ENCODE peak calls at places on chromosomes 7 and 10, in six cellular contexts. N is left ventricle myocardium inferior, Y is cardiac muscle cell, Z is upper lobe of right lung, U is heart right ventricle, P is sigmoid colon. H is an unnamed sample. For H3K4me1, the result is how much of the 10 kb centered on the place peaks cover.

GRCh38 chr10:42961156-42961589 is 115.7 kb upstream of the RET start:
- DNase-seq in P (peak), U (peak), Z (peak), N (peak), Y (no peak), H (no peak)

GRCh38 chr7:151877911-151878835 is 1.3 kb upstream of the PRKAG2 start:
- DNase-seq in N (no peak), U (no peak), Y (no peak), Z (no peak), P (no peak), H (no peak)

GRCh38 chr7:87312215-87312865 is 33.1 kb upstream of the CROT start:
- DNase-seq in N (no peak), P (no peak), U (peak), Y (peak), Z (no peak), H (peak)

GRCh38 chr10:50846753-50847152 is 38.7 kb downstream of the A1CF start:
- DNase-seq in U (no peak), Z (no peak), N (no peak), P (no peak), Y (no peak), H (no peak)

GRCh38 chr7:41679566-41679965 is 23.3 kb downstream of the INHBA start:
- DNase-seq in Z (no peak), Y (no peak), U (no peak), P (no peak), N (no peak), H (no peak)

GRCh38 chr10:61404771-61405170 is 48.4 kb downstream of the TMEM26 start:
- DNase-seq in N (no peak), Y (no peak), U (no peak), P (no peak), Z (no peak), H (peak)

GRCh38 chr7:11548532-11548931 is 283.5 kb downstream of the THSD7A start:
- DNase-seq in U (no peak), N (no peak), P (no peak), Z (no peak), Y (no peak), H (no peak)

GRCh38 chr7:74479961-74480829 is 26.5 kb downstream of the GTF2IRD1 start:
- DNase-seq in P (peak), U (peak), Z (peak), N (peak), Y (peak), H (no peak)

GRCh38 chr10:31770307-31770902 is 158.2 kb downstream of the ARHGAP12 start:
- DNase-seq in N (no peak), U (no peak), Y (peak), P (no peak), Z (peak), H (peak)

GRCh38 chr7:79452495-79453265 is 787 bp downstream of the MAGI2 start:
- DNase-seq in P (peak), U (peak), Y (peak), Z (peak), N (peak), H (no peak)

GRCh38 chr10:4183761-4184261 is 398.8 kb upstream of the KLF6 start:
- DNase-seq in Z (no peak), Y (no peak), P (no peak), N (no peak), U (no peak), H (no peak)

GRCh38 chr7:68321776-68322496 is 1276.3 kb upstream of the AUTS2 start:
- DNase-seq in P (no peak), U (peak), Z (no peak), N (no peak), Y (no peak), H (no peak)

GRCh38 chr10:93062499-93063216 is 2.1 kb downstream of the CYP26C1 start:
- DNase-seq in N (no peak), P (no peak), Z (peak), U (no peak), Y (peak), H (peak)

GRCh38 chr7:158614695-158615094 is 27.1 kb upstream of the PTPRN2 start:
- DNase-seq in Z (no peak), N (no peak), P (no peak), Y (no peak), U (no peak), H (no peak)

GRCh38 chr7:44581426-44581906 is 565 bp downstream of the TMED4 start:
- DNase-seq in Y (no peak), N (no peak), Z (no peak), U (peak), P (peak), H (no peak)

GRCh38 chr7:53642361-53642760 is 606.9 kb downstream of the POM121L12 start:
- DNase-seq in Y (no peak), N (no peak), P (no peak), U (no peak), Z (no peak), H (no peak)

GRCh38 chr7:98687331-98687863 is 70.3 kb downstream of the NPTX2 start:
- DNase-seq in N (no peak), Y (no peak), Z (no peak), P (no peak), U (no peak), H (no peak)

GRCh38 chr7:43647772-43648643 is 65.1 kb downstream of the STK17A start:
- DNase-seq in Y (no peak), Z (peak), N (peak), P (peak), U (peak), H (peak)

GRCh38 chr7:74371381-74372059 is 82.2 kb upstream of the GTF2IRD1 start:
- DNase-seq in P (no peak), N (no peak), Y (peak), U (no peak), Z (no peak), H (peak)

GRCh38 chr10:71964669-71965515 is 697 bp downstream of the CHST3 start:
- DNase-seq in Z (no peak), Y (peak), N (peak), U (peak), P (peak), H (peak)

GRCh38 chr10:6321880-6322279 is 119.1 kb downstream of the PFKFB3 start:
- DNase-seq in N (no peak), Y (no peak), Z (no peak), U (no peak), P (no peak), H (no peak)

GRCh38 chr7:153452661-153453060 is 599.5 kb upstream of the DPP6 start:
- DNase-seq in N (no peak), Y (no peak), U (no peak), Z (no peak), P (no peak), H (no peak)

DNA sequence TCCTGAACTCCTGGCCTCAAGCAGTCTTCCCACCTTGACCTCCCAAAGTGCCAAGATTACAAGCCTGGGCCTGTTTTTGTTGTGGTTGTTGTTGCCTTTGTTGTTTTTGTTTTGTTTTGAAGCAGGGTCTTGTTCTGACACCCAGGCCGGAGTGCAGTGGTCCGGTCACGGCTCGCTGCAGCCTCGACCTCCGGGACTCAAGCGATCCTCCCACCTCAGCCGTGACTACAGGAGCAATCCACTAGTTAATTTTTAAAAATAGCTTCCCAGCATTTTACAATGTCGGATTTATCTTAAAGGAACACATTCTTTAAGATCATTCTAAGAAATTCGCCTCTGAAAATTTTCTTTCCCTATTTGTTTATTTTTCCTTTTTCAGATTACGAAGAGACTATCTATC is 27.7 kb upstream of the AP5Z1 start:
- DNase-seq in U (no peak), Y (no peak), Z (no peak), P (no peak), N (no peak), H (no peak)
- H3K4me1 ChIP-seq in U (half or more), Y (under half), Z (under half), P (under half), N (half or more), H (under half)

GRCh38 chr10:120634629-120635028 is 177.6 kb downstream of the PLPP4 start:
- DNase-seq in Z (no peak), P (no peak), Y (peak), N (no peak), U (no peak), H (peak)
- TF ChIP-seq CTCF in Z (no peak), P (no peak), Y (no peak), N (no peak), U (no peak), H (peak)

DNA sequence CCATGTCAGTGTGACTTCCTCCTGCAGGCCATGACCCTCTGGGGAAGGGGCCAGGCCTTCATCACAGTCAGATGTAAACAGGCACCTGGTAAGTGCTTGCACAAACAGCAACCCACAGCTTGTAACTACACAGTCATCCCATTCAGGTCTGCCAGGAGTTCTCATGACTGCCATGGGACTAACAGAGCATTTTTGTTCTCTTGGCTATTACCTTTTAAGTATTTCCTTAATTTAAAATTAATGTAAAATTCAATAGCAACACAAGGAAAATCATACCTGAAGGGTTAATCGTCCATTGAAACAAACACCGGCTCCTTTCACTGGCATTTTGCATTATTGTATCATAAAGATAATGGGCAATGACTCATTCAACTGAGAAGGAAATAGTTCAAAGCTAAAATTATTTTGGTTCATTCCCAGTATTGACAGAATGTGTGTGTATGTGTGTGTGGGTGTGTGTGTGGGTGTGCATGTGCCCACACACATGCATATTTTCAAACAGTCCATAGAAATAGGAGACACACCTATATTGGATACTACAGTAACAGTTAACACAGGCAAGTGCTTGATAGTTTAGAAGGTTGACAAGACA is 307.9 kb downstream of the WDR11 start:
- DNase-seq in P (no peak), Y (no peak), U (no peak), N (no peak), Z (no peak), H (no peak)
- H3K27ac ChIP-seq in P (no peak), Y (no peak), U (no peak), N (no peak), Z (no peak), H (no peak)

DNA sequence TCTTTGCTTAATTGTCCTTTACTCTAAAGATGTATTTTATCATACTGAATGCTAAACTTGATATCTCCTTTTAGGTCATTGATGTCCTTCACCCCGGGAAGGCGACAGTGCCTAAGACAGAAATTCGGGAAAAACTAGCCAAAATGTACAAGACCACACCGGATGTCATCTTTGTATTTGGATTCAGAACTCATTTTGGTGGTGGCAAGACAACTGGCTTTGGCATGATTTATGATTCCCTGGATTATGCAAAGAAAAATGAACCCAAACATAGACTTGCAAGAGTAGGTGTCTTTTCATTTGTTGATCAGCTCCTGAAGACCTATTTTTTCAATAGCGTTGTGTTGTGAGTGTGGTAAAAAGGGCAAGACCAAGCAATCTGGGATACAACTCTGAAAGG is 1.8 kb downstream of the RPS24 start:
- DNase-seq in Z (no peak), P (no peak), N (no peak), Y (no peak), U (no peak), H (no peak)
- H3K4me1 ChIP-seq in Z (half or more), P (under half), N (under half), Y (under half), U (under half), H (under half)

GRCh38 chr7:131943211-131943610 is 386.8 kb upstream of the PODXL start:
- DNase-seq in P (no peak), N (no peak), Y (no peak), Z (no peak), U (no peak), H (no peak)

GRCh38 chr7:131943616-131944015 is 387.2 kb upstream of the PODXL start:
- DNase-seq in N (no peak), U (no peak), P (no peak), Z (no peak), Y (no peak), H (no peak)

GRCh38 chr7:131945948-131946525 is 389.6 kb upstream of the PODXL start:
- DNase-seq in U (no peak), P (no peak), N (no peak), Z (no peak), Y (no peak), H (no peak)

GRCh38 chr7:131944556-131945069 is 388.2 kb upstream of the PODXL start:
- DNase-seq in U (no peak), P (no peak), Z (no peak), N (no peak), Y (no peak), H (no peak)

GRCh38 chr7:131945313-131945831 is 388.9 kb upstream of the PODXL start:
- DNase-seq in Y (peak), Z (no peak), U (peak), N (peak), P (no peak), H (peak)
- TF ChIP-seq CTCF in Y (peak), Z (peak), U (peak), N (peak), P (peak), H (peak)

GRCh38 chr10:63262674-63263073 is 129.5 kb downstream of the NRBF2 start:
- DNase-seq in N (no peak), Y (no peak), Z (no peak), U (no peak), P (no peak), H (no peak)
- H3K27ac ChIP-seq in N (peak), Y (peak), Z (peak), U (no peak), P (peak), H (no peak)

DNA sequence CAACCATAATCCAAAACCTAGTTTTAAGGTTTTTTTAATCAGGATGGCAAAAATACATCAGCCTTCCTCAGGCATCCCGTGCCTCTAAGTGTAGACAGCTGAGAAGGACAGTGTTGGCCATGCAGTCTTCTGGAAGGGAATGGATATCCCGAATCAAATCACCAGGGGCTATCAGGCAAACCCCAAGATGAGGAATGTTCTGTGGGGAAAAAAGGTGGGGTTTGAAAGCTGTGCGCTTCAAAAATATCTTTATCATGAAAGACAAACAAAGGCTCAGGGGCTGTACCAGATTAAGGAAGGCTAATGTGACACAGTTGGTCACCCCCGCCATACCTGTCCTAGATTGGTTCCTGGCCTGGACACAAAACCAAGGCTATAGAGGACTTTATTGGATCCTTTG is 5.4 kb downstream of the TMEM273 start:
- DNase-seq in Y (no peak), U (no peak), Z (no peak), P (no peak), N (no peak), H (no peak)
- H3K4me1 ChIP-seq in Y (under half), U (half or more), Z (under half), P (under half), N (half or more), H (under half)

GRCh38 chr7:2662273-2663120 is 25.5 kb upstream of the AMZ1 start:
- DNase-seq in P (no peak), U (no peak), Y (no peak), N (no peak), Z (no peak), H (no peak)

GRCh38 chr7:2660359-2661095 is 27.5 kb upstream of the AMZ1 start:
- DNase-seq in N (no peak), U (no peak), P (no peak), Y (no peak), Z (no peak), H (peak)

GRCh38 chr7:2661602-2662272 is 26.3 kb upstream of the AMZ1 start:
- DNase-seq in Y (no peak), N (no peak), Z (no peak), U (no peak), P (no peak), H (no peak)

GRCh38 chr7:2659556-2660358 is 28.0 kb downstream of the TTYH3 start:
- DNase-seq in Y (no peak), N (no peak), P (no peak), U (no peak), Z (no peak), H (no peak)

DNA sequence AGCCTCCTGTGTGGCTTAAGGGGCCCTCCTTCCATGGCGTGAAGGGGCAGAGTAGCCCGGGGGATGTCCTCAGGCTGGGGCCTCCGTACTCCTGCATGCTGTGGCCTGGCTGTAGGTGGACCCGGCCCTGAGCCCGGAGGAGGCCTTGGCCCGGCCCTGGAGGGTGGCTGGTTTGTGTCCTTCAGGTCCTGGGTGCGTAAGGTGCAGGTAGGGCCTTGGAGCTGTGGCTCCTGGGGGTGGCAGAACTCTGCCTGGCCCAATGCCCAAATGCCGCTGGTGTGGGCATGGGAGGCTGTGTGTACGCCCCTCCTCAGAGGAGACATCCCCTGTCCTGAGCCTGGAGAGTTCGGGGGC is 26.9 kb upstream of the AMZ1 start:
- DNase-seq in Y (no peak), N (no peak), Z (no peak), U (no peak), P (no peak), H (no peak)
- TF ChIP-seq CTCF in Y (peak), N (no peak), Z (no peak), U (no peak), P (no peak), H (peak)

GRCh38 chr7:76069238-76069638 is 21.3 kb downstream of the MDH2 start:
- DNase-seq in U (peak), Y (peak), Z (peak), N (peak), P (peak), H (peak)
- H3K27ac ChIP-seq in U (no peak), Y (peak), Z (no peak), N (peak), P (peak), H (no peak)

GRCh38 chr7:22438994-22439393 is 61.0 kb downstream of the STEAP1B start:
- DNase-seq in P (no peak), Y (no peak), N (no peak), Z (no peak), U (no peak), H (no peak)
- H3K4me1 ChIP-seq in P (under half), Y (under half), N (under half), Z (under half), U (under half), H (under half)

H was measured in A673.